ENCODE peak calls at places on chromosome 4, in four cellular contexts. I is HCT116, C is tibial nerve, L is stomach. D is an unnamed sample.
A peak's percentile ranks its signal among the peaks of the same experiment; 100 is the strongest.

GRCh38 chr4:8133897-8134542 is 24.6 kb downstream of the ABLIM2 start:
- DNase-seq in L (no peak), C (no peak), I (no peak), D (no peak)

GRCh38 chr4:11650801-11651596 is 222.3 kb upstream of the HS3ST1 start:
- DNase-seq in L (no peak), C (no peak), I (peak; percentile 96), D (no peak)

GRCh38 chr4:1310796-1311715 is 21.4 kb downstream of the MAEA start:
- DNase-seq in I (no peak), L (no peak), C (no peak), D (no peak)

GRCh38 chr4:6123116-6123515 is 77.2 kb downstream of the JAKMIP1 start:
- DNase-seq in C (no peak), L (peak; percentile 21), I (no peak), D (no peak)

GRCh38 chr4:78799551-78800495 is 23.7 kb downstream of the BMP2K start:
- DNase-seq in L (no peak), C (no peak), I (no peak), D (no peak)

GRCh38 chr4:102027961-102028360 is 237.4 kb downstream of the BANK1 start:
- DNase-seq in C (no peak), L (no peak), I (no peak), D (no peak)

GRCh38 chr4:7964459-7964858 is 24.8 kb upstream of the AFAP1 start:
- DNase-seq in C (no peak), I (no peak), L (no peak), D (no peak)

GRCh38 chr4:95318483-95318882 is 230.3 kb downstream of the UNC5C start:
- DNase-seq in I (no peak), C (no peak), L (no peak), D (no peak)

GRCh38 chr4:175560628-175561027 is 251.4 kb downstream of the GPM6A start:
- DNase-seq in C (no peak), I (peak; percentile 32), L (no peak), D (no peak)

GRCh38 chr4:147839200-147839599 is 107.3 kb downstream of the ARHGAP10 start:
- DNase-seq in L (no peak), I (no peak), C (no peak), D (no peak)

GRCh38 chr4:89204624-89205023 is 93.3 kb downstream of the TIGD2 start:
- DNase-seq in L (no peak), C (no peak), I (no peak), D (no peak)

GRCh38 chr4:121980643-121981042 is 28.8 kb upstream of the TRPC3 start:
- DNase-seq in I (no peak), C (no peak), L (no peak), D (no peak)

GRCh38 chr4:61661960-61662359 is 461.8 kb downstream of the ADGRL3 start:
- DNase-seq in C (no peak), I (no peak), L (no peak), D (no peak)

GRCh38 chr4:25696409-25696808 is 40.8 kb downstream of the SLC34A2 start:
- DNase-seq in C (no peak), I (no peak), L (no peak), D (no peak)

GRCh38 chr4:87423313-87424031 is 1.1 kb downstream of the NUDT9 start:
- DNase-seq in I (no peak), C (no peak), L (no peak), D (no peak)

GRCh38 chr4:5772528-5773270 is 61.7 kb downstream of the EVC start:
- DNase-seq in I (no peak), L (no peak), C (no peak), D (no peak)

GRCh38 chr4:72777436-72777835 is 208.4 kb upstream of the ADAMTS3 start:
- DNase-seq in C (no peak), L (no peak), I (no peak), D (no peak)

GRCh38 chr4:7007944-7008343 is 35.2 kb upstream of the TADA2B start:
- DNase-seq in I (no peak), C (no peak), L (no peak), D (no peak)

GRCh38 chr4:94369046-94369445 is 26.4 kb upstream of the HPGDS start:
- DNase-seq in C (no peak), I (no peak), L (no peak), D (no peak)

GRCh38 chr4:62087706-62088105 is 887.6 kb downstream of the ADGRL3 start:
- DNase-seq in C (no peak), I (no peak), L (no peak), D (no peak)

DNA sequence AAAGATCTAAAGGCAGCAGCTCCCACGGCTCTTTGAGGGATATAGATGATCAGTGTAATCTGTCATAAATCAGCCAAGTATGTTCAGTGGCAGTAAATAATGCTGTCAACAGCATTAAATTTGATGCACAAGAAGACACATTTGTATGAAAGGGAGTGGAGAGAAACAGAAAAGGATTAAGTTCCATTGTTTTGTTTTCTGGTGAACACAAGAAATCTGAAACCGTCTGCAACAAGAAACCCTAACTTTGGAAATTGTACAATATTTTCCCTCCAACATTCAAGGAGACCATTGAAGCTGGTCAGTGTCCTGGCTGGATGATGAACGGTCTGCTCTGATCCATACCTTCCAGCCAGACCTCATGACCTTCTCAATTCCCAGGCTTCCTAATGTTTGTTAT is 27.6 kb upstream of the C1QTNF7 start:
- DNase-seq in I (no peak), C (no peak), L (no peak), D (no peak)
- TF ChIP-seq POLR2A in I (no peak), C (no peak), L (no peak), D (no peak)

GRCh38 chr4:146175541-146176453 is at the start of gene LSM6:
- DNase-seq in C (peak; percentile 82), I (peak; percentile 67), L (peak; percentile 89), D (peak; percentile 25)
- TF ChIP-seq POLR2A in C (peak; percentile 34), I (no peak), L (peak; percentile 35), D (peak; percentile 44)

DNA sequence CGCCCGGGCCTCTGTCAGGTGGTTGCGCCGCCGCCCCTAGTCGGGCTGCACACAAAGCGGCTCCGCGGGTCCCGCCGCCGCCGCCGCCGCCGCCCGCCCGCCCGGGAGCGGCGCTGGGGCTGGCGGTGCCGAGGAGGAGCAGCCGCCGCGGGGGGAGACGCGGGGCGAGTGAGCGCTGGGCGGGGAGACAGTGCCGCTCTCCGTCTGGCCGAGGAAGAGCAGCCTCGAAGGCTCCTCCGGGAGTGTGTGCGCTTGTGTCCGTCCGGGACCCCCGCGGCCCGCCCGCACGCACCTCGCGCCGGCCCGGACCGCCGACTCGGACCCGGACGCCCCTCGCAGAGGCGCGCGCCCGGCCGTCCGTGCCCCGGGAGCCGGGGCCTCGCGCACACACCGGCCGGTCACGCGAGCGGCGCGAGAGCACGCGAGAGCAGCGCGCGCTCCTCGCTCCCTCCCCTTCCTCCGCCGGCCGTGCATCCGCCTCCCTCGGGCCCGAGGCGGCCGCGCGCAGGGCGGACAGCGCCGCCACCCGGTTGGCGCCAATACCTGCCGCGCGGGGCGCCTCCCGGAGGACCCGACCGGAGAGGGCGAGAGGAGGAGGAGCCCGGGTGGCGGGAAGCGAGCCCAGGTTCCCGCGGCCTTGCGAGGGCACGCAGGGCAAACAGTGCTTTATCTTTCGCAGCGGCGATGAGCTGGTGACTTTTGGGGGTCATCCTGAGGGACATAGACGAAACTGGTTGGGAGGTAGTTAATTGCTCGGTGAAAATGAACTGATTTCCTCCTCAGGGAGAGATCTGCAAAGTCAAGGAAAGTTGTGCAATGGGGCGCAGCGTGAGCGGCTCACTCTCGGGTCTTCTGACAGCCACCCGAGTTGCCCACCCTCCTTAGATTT is at the start of gene PDS5A:
- DNase-seq in L (peak; percentile 91), C (peak; percentile 58), I (peak; percentile 72), D (peak; percentile 76)
- TF ChIP-seq POLR2A in L (no peak), C (peak; percentile 79), I (peak; percentile 77), D (peak; percentile 70)

GRCh38 chr4:2472187-2472586 is 3.3 kb downstream of the RNF4 start:
- DNase-seq in I (no peak), L (no peak), C (no peak), D (no peak)

GRCh38 chr4:2465032-2465431 is 3.9 kb upstream of the RNF4 start:
- DNase-seq in L (no peak), C (no peak), I (no peak), D (no peak)

GRCh38 chr4:2462992-2463762 is 5.7 kb upstream of the RNF4 start:
- DNase-seq in I (no peak), L (no peak), C (no peak), D (no peak)

GRCh38 chr4:2469192-2469984 is 482 bp downstream of the RNF4 start:
- DNase-seq in C (peak; percentile 16), L (peak; percentile 67), I (no peak), D (peak; percentile 33)

DNA sequence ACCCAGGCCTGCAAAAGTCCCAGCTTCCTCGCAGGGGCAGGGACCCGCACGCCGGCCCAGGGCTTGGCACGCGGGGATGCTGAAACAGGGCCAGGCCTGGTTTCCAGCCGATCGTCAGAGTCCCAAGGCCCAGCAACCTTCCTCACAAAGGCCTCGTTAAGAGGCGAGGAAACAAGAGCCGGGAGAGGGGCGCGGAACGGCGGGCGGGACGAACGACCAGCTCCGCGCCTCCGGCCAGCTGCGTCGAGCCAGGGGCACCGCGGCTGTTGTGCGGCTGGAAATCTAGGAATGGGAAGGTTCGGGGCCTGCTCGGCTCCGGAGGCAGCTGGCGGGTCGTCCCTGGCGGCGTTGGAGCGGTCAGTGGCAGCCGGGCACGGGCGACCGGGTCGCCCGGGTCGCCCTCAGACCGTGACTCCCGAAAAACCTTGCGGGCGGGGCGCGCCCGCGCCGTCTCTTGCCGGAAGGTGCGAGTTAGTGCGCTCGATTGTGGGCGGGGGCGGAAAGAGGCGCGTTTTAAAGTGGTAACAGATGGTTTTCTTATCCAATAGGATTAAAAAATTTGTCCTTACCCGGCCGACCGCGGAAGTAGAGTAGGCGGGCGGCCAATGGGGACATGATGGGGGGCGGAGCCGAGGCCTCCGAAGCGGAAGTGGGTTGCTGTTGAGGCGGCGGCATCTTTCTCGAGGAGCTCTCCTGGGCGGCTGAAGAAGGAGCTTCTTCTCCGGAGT is at the start of gene RNF4:
- DNase-seq in I (peak; percentile 91), C (peak; percentile 93), L (peak; percentile 97), D (peak; percentile 94)
- TF ChIP-seq POLR2A in I (peak; percentile 59), C (peak; percentile 27), L (no peak), D (peak; percentile 52)

GRCh38 chr4:22553560-22553959 is 37.7 kb upstream of the ADGRA3 start:
- DNase-seq in C (no peak), L (no peak), I (no peak), D (no peak)
- TF ChIP-seq POLR2A in C (no peak), L (no peak), I (no peak), D (no peak)

GRCh38 chr4:149031399-149031798 is 589.2 kb upstream of the NR3C2 start:
- DNase-seq in L (no peak), I (peak; percentile 13), C (no peak), D (no peak)
- TF ChIP-seq POLR2A in L (no peak), I (no peak), C (no peak), D (no peak)

DNA sequence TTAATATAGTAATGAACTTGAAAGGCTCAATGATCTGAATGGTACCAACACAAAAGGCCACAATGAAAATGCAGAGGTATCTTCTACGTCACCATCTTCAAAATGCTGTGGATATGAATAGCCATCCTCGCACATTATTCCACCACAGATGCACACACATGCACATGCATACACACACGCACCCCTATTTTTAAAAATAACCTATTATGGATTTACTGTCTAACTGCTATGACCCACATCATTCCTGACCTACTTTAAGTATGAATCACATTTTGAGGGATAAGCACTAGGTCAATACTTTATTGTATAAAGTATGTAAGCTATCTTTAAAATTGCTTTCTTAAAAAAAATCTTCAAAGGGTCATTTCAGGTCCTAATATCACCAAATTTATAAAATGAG is 24.4 kb upstream of the CORIN start:
- DNase-seq in I (no peak), L (no peak), C (no peak), D (peak; percentile 1)
- TF ChIP-seq POLR2A in I (no peak), L (no peak), C (no peak), D (no peak)

D was measured in H54.